ENCODE peak calls at places on chromosomes 1 and 21, in ten cellular contexts. X, G, S, L, N, U, I, A, P and Q are unnamed samples.

GRCh38 chr1:15370781-15371467 is 38.8 kb upstream of the EFHD2 start:
- DNase-seq in X (peak; percentile 30), G (peak; percentile 45), S (no peak), L (no peak), N (no peak), U (no peak), I (peak; percentile 57), A (no peak), P (peak; percentile 47), Q (no peak)

GRCh38 chr1:115098979-115099692 is 9.8 kb upstream of the TSPAN2 start:
- DNase-seq in X (peak; percentile 52), G (no peak), S (peak; percentile 91), L (peak; percentile 96), N (no peak), U (peak; percentile 55), I (no peak), A (no peak), P (peak; percentile 21), Q (peak; percentile 60)

GRCh38 chr1:47434051-47434842 is 3.6 kb upstream of the FOXD2 start:
- DNase-seq in X (peak; percentile 77), G (no peak), S (no peak), L (no peak), N (no peak), U (no peak), I (peak; percentile 70), A (peak; percentile 22), P (peak; percentile 39), Q (peak; percentile 62)

GRCh38 chr1:10495942-10496341 is 21.2 kb downstream of the PEX14 start:
- DNase-seq in X (no peak), G (no peak), S (peak; percentile 68), L (peak; percentile 49), N (no peak), U (peak; percentile 23), I (no peak), A (no peak), P (no peak), Q (no peak)

GRCh38 chr1:228035844-228036243 is 29.0 kb downstream of the WNT3A start:
- DNase-seq in X (no peak), G (peak; percentile 17), S (no peak), L (no peak), N (no peak), U (no peak), I (peak; percentile 15), A (no peak), P (no peak), Q (no peak)

GRCh38 chr1:161480381-161481035 is 24.7 kb upstream of the FCGR2A start:
- DNase-seq in X (no peak), G (no peak), S (no peak), L (no peak), N (no peak), U (no peak), I (no peak), A (no peak), P (no peak), Q (no peak)

GRCh38 chr1:204294371-204294770 is 65.4 kb downstream of the PLEKHA6 start:
- DNase-seq in X (peak; percentile 94), G (no peak), S (no peak), L (no peak), N (peak; percentile 96), U (no peak), I (peak; percentile 71), A (peak; percentile 94), P (peak; percentile 56), Q (no peak)

GRCh38 chr21:39321424-39321823 is 8.0 kb upstream of the BRWD1 start:
- DNase-seq in X (no peak), G (no peak), S (no peak), L (no peak), N (no peak), U (no peak), I (no peak), A (no peak), P (no peak), Q (no peak)

GRCh38 chr21:18772876-18773275 is 369.3 kb upstream of the TMPRSS15 start:
- DNase-seq in X (no peak), G (no peak), S (no peak), L (no peak), N (no peak), U (no peak), I (no peak), A (no peak), P (no peak), Q (no peak)

GRCh38 chr1:223622132-223622842 is 43.2 kb downstream of the CAPN8 start:
- DNase-seq in X (no peak), G (no peak), S (no peak), L (no peak), N (no peak), U (no peak), I (no peak), A (no peak), P (no peak), Q (no peak)

GRCh38 chr21:33029512-33029921 is 3.8 kb downstream of the OLIG2 start:
- DNase-seq in X (no peak), G (no peak), S (no peak), L (no peak), N (no peak), U (no peak), I (no peak), A (no peak), P (no peak), Q (no peak)

GRCh38 chr21:33027401-33028185 is 1.9 kb downstream of the OLIG2 start:
- DNase-seq in X (no peak), G (no peak), S (no peak), L (no peak), N (no peak), U (no peak), I (no peak), A (no peak), P (no peak), Q (no peak)

GRCh38 chr21:33029975-33030461 is 4.3 kb downstream of the OLIG2 start:
- DNase-seq in X (no peak), G (no peak), S (no peak), L (no peak), N (no peak), U (no peak), I (no peak), A (no peak), P (no peak), Q (no peak)

GRCh38 chr21:33028271-33028670 is 2.5 kb downstream of the OLIG2 start:
- DNase-seq in X (no peak), G (no peak), S (no peak), L (no peak), N (no peak), U (no peak), I (no peak), A (no peak), P (no peak), Q (no peak)

DNA sequence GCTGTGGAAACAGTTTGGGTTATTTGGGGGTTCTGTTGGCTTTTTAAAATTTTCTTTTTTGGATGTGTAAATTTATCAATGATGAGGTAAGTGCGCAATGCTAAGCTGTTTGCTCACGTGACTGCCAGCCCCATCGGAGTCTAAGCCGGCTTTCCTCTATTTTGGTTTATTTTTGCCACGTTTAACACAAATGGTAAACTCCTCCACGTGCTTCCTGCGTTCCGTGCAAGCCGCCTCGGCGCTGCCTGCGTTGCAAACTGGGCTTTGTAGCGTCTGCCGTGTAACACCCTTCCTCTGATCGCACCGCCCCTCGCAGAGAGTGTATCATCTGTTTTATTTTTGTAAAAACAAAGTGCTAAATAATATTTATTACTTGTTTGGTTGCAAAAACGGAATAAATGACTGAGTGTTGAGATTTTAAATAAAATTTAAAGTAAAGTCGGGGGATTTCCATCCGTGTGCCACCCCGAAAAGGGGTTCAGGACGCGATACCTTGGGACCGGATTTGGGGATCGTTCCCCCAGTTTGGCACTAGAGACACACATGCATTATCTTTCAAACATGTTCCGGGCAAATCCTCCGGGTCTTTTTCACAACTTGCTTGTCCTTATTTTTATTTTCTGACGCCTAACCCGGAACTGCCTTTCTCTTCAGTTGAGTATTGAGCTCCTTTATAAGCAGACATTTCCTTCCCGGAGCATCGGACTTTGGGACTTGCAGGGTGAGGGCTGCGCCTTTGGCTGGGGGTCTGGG is 3.2 kb downstream of the OLIG2 start:
- DNase-seq in X (peak; percentile 25), G (no peak), S (no peak), L (no peak), N (peak; percentile 16), U (peak; percentile 8), I (no peak), A (no peak), P (no peak), Q (no peak)
- H3K4me3 ChIP-seq in X (no peak overlapping the region), G (peak overlapping the region; percentile 74), S (peak overlapping the region; percentile 26), L (no peak overlapping the region), N (peak overlapping the region; percentile 33), U (peak overlapping the region; percentile 30), I (no peak overlapping the region), A (no peak overlapping the region), P (no peak overlapping the region), Q (peak overlapping the region; percentile 6)

GRCh38 chr1:33082575-33083112 is 1.7 kb downstream of the AZIN2 start:
- DNase-seq in X (no peak), G (no peak), S (no peak), L (no peak), N (peak; percentile 38), U (no peak), I (no peak), A (peak; percentile 52), P (no peak), Q (no peak)
- H3K27me3 ChIP-seq in X (peaks cover 37% of the 10 kb centered on the region), G (no peaks in the 10 kb centered on the region), S (no peaks in the 10 kb centered on the region), L (no peaks in the 10 kb centered on the region), N (no peaks in the 10 kb centered on the region), U (no peaks in the 10 kb centered on the region), I (no peaks in the 10 kb centered on the region), A (no peaks in the 10 kb centered on the region), P (no peaks in the 10 kb centered on the region), Q (no peaks in the 10 kb centered on the region)

DNA sequence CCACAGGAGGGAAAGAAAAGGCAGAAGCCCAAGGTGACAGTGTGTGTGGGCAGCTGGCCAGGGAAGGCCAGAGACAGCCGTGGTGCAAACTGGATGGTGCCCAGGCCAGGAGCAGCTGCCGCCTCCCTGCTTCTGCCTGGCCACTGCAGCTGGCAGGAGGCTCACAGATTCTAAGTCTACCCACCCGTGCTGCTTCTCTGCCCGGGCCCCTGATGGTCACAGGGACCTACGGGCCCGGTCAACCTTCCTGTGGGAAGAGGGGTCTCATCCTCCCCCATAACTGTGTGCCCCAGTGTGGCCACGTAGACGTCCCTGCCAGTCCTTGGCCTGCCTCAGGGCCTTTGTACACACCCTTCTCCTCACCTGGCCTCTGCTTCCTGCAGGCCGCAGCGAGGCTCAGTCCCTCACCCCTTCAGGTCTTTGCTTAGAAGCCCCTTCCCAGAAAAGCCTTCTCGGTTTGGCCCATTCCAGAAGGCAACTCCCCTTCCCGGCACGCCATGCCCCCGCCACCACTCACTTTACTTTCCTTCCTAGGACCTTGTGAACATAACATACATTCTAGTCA is 192.6 kb upstream of the AJAP1 start:
- DNase-seq in X (no peak), G (no peak), S (no peak), L (no peak), N (no peak), U (no peak), I (no peak), A (no peak), P (no peak), Q (no peak)
- H3K4me3 ChIP-seq in X (no peak overlapping the region), G (no peak overlapping the region), S (no peak overlapping the region), L (no peak overlapping the region), N (no peak overlapping the region), U (no peak overlapping the region), I (no peak overlapping the region), A (no peak overlapping the region), P (no peak overlapping the region), Q (no peak overlapping the region)

DNA sequence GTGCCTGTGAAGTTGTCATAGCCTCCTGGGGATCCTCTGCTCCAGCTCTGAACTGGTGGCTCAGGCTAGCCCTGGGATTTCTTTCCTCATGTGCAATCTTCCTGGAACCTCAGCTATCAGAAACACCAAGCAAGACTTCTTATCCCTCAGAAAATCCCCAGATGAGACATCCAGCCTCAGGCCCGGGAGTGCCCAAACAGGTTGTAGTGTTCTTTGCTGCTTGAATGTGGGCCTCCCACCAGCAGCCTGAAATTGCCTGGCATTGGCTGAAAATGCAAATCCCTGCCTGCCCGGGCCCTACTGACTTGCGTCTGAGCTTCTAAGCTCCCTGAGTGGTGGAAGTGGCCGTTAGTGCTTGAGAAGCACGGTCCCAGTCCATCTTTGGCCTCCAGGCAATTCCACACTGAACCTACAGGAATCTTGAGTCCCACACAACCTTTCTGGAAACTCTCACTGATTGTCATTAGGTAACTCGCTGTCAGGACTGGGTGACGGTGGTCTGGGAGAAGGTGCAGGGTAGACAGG is 146.8 kb downstream of the ZBTB18 start:
- DNase-seq in X (no peak), G (no peak), S (no peak), L (no peak), N (no peak), U (no peak), I (no peak), A (no peak), P (no peak), Q (no peak)
- H3K27me3 ChIP-seq in X (no peaks in the 10 kb centered on the region), G (no peaks in the 10 kb centered on the region), S (no peaks in the 10 kb centered on the region), L (no peaks in the 10 kb centered on the region), N (peaks cover 17% of the 10 kb centered on the region), U (no peaks in the 10 kb centered on the region), I (no peaks in the 10 kb centered on the region), A (peaks cover 24% of the 10 kb centered on the region), P (no peaks in the 10 kb centered on the region), Q (no peaks in the 10 kb centered on the region)